ENCODE peak calls at places on chromosomes 11 and 22, in nine cellular contexts. S is kidney epithelial cell; A is GM12865; C is Peyer's patch; W is dorsolateral prefrontal cortex; B is heart left ventricle; M is CD4-positive, alpha-beta T cell; T is PC-9; O is lower leg skin. H is an unnamed sample.

GRCh38 chr11:109421981-109422590 is at the start of gene C11orf87:
- DNase-seq in C (no peak), M (no peak), B (no peak), T (no peak), A (no peak), O (no peak), S (no peak), W (peak; percentile 73), H (no peak)

GRCh38 chr22:17842386-17842785 is 68.1 kb upstream of the BID start:
- DNase-seq in T (no peak), W (no peak), S (no peak), C (peak; percentile 70), B (no peak), O (no peak), M (peak; percentile 15), A (no peak), H (no peak)

GRCh38 chr11:2381494-2382128 is 4.5 kb downstream of the CD81 start:
- DNase-seq in A (no peak), C (no peak), B (peak; percentile 26), W (no peak), O (no peak), T (no peak), S (no peak), M (no peak), H (no peak)

GRCh38 chr11:74636633-74637184 is 44.3 kb downstream of the POLD3 start:
- DNase-seq in A (no peak), M (no peak), C (no peak), B (no peak), O (no peak), W (no peak), S (peak; percentile 67), T (no peak), H (peak; percentile 58)

GRCh38 chr11:134538793-134539192 is 126.8 kb upstream of the B3GAT1 start:
- DNase-seq in O (peak; percentile 76), A (no peak), M (no peak), S (no peak), B (no peak), W (peak; percentile 33), T (no peak), C (no peak), H (no peak)

GRCh38 chr11:116366980-116367640 is 405.7 kb downstream of the BUD13 start:
- DNase-seq in O (no peak), W (no peak), M (no peak), S (peak; percentile 10), A (no peak), C (no peak), B (no peak), T (no peak), H (peak; percentile 91)

GRCh38 chr11:65060913-65061408 is 2.6 kb upstream of the NAALADL1 start:
- DNase-seq in T (no peak), O (no peak), A (no peak), W (no peak), M (no peak), C (no peak), B (no peak), S (no peak), H (no peak)

GRCh38 chr11:88183233-88183632 is 8.0 kb upstream of the RAB38 start:
- DNase-seq in O (no peak), W (no peak), M (no peak), A (no peak), C (no peak), T (peak; percentile 22), S (no peak), B (no peak), H (peak; percentile 73)

GRCh38 chr11:127640822-127641485 is 640.4 kb upstream of the KIRREL3 start:
- DNase-seq in C (no peak), M (no peak), W (no peak), S (peak; percentile 48), B (no peak), T (no peak), A (no peak), O (no peak), H (no peak)

GRCh38 chr11:68326334-68327215 is 14.2 kb downstream of the LRP5 start:
- DNase-seq in C (no peak), S (no peak), W (no peak), T (no peak), A (no peak), O (no peak), M (no peak), B (no peak), H (no peak)

GRCh38 chr11:72773291-72773690 is 20.6 kb downstream of the STARD10 start:
- DNase-seq in O (no peak), A (no peak), M (no peak), B (peak; percentile 73), T (no peak), C (no peak), W (no peak), S (peak; percentile 67), H (peak; percentile 81)

GRCh38 chr11:85602551-85603218 is 24.5 kb downstream of the DLG2 start:
- DNase-seq in B (no peak), A (no peak), O (no peak), C (no peak), W (no peak), T (no peak), M (no peak), S (no peak), H (no peak)

GRCh38 chr11:587978-588380 is 11.7 kb downstream of the PHRF1 start:
- DNase-seq in M (peak; percentile 49), S (peak; percentile 38), B (peak; percentile 61), T (no peak), A (no peak), O (no peak), C (peak; percentile 81), W (no peak), H (no peak)

GRCh38 chr11:103091441-103091809 is 535 bp downstream of the DCUN1D5 start:
- DNase-seq in B (peak; percentile 36), S (no peak), O (peak; percentile 88), M (no peak), W (peak; percentile 47), T (peak; percentile 37), A (peak; percentile 59), C (peak; percentile 64), H (peak; percentile 13)

GRCh38 chr11:68398870-68399865 is 61.4 kb upstream of the PPP6R3 start:
- DNase-seq in S (no peak), A (no peak), T (no peak), W (no peak), M (no peak), C (no peak), O (no peak), B (peak; percentile 91), H (no peak)

GRCh38 chr11:47863189-47863892 is 15.2 kb upstream of the NUP160 start:
- DNase-seq in M (no peak), S (no peak), O (no peak), C (no peak), B (no peak), W (no peak), A (peak; percentile 60), T (no peak), H (no peak)

DNA sequence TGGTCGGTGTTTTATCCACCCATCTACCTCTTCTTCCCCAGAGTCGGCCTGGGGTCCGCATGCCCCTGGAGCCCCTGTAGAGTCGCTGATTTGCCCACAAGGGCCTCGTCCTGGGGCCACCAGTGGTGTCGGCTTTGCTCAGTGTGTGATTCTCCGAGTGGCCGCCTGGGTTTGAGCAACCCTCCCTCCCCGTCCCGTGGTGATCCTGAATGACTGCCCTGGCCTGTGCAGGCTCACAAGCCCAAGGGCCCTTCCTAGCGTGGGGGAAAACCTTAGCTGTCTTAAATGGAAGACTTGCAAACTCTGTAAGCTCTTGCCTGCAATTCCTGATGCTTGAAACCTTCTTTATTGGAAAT is 128.3 kb downstream of the OSBP2 start:
- DNase-seq in T (no peak), C (no peak), W (no peak), M (no peak), S (no peak), O (peak; percentile 70), B (no peak), A (no peak), H (no peak)
- TF ChIP-seq CTCF in T (no peak), C (no peak), W (no peak), M (no peak), S (no peak), O (no peak), B (no peak), A (no peak), H (no peak)

GRCh38 chr11:119691701-119692546 is 37.1 kb downstream of the NECTIN1 start:
- DNase-seq in M (no peak), T (no peak), O (peak; percentile 93), S (no peak), B (no peak), A (no peak), W (no peak), C (no peak), H (peak; percentile 96)
- TF ChIP-seq CTCF in M (no peak), T (no peak), O (no peak), S (no peak), B (no peak), A (no peak), W (no peak), C (no peak), H (peak; percentile 4)

GRCh38 chr22:32199341-32199740 is 5.5 kb downstream of the RFPL2 start:
- DNase-seq in A (no peak), B (no peak), T (no peak), M (no peak), O (no peak), C (no peak), W (no peak), S (no peak), H (no peak)

GRCh38 chr22:32202539-32203180 is 2.2 kb downstream of the RFPL2 start:
- DNase-seq in T (peak; percentile 24), B (peak; percentile 57), A (peak; percentile 35), M (no peak), W (peak; percentile 58), O (peak; percentile 87), S (peak; percentile 21), C (peak; percentile 77), H (no peak)

GRCh38 chr22:32202161-32202538 is 2.7 kb downstream of the RFPL2 start:
- DNase-seq in S (no peak), W (no peak), C (no peak), T (no peak), O (no peak), M (no peak), B (no peak), A (no peak), H (no peak)

GRCh38 chr22:32199961-32200360 is 4.9 kb downstream of the RFPL2 start:
- DNase-seq in A (no peak), S (no peak), M (no peak), C (no peak), T (no peak), W (no peak), B (no peak), O (no peak), H (no peak)

DNA sequence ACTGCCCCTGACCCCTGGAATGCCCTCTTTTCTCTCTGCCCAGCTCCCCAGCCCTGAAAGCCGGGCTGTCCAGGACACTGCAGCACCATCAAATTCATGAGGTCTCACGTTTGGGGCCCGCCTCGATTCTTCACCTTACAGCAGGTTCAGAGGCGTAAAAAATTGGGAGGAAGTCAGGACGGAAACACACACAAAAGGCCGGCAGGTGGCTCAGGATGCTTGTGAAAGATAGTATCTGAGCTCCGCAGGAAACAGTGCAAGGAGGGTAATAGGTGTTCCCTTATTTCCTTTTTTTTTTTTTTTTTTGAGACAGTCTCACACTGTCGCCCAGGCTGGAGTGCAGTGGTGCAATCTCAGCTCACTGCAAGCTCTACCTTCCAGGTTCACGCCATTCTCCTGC is 4.1 kb downstream of the RFPL2 start:
- DNase-seq in M (no peak), C (no peak), W (no peak), S (no peak), O (no peak), T (no peak), B (no peak), A (no peak), H (no peak)
- TF ChIP-seq CTCF in M (peak; percentile 10), C (no peak), W (no peak), S (no peak), O (no peak), T (no peak), B (no peak), A (no peak), H (no peak)

GRCh38 chr11:34855754-34856095 is 60.5 kb downstream of the APIP start:
- DNase-seq in S (no peak), W (no peak), T (no peak), B (no peak), M (no peak), O (no peak), C (no peak), A (no peak), H (no peak)
- TF ChIP-seq CTCF in S (no peak), W (no peak), T (no peak), B (no peak), M (no peak), O (no peak), C (no peak), A (no peak), H (peak; percentile 43)